ENCODE peak calls at places on chromosomes 2 and 18, in nine cellular contexts. Z is HepG2, U is HFFc6, L is Calu3, B is tibial artery, X is IMR-90, M is fibroblast of the aortic adventitia, S is nephron progenitor cell, H is heart right ventricle. R is an unnamed sample.

GRCh38 chr2:224776795-224777562 is 60.8 kb upstream of the CCDC195 start:
- DNase-seq in Z (no peak), U (no peak), L (no peak), B (no peak), X (no peak), M (no peak), S (no peak), H (no peak), R (no peak)

GRCh38 chr2:43737097-43737854 is 36.6 kb upstream of the DYNC2LI1 start:
- DNase-seq in Z (no peak), U (peak), L (no peak), B (peak), X (peak), M (peak), S (no peak), H (no peak), R (peak)

GRCh38 chr18:76348267-76349066 is 146.6 kb downstream of the ZNF516 start:
- DNase-seq in Z (peak), U (no peak), L (no peak), B (no peak), X (no peak), M (no peak), S (peak), H (no peak), R (no peak)

GRCh38 chr2:210493528-210493927 is 17.0 kb upstream of the LANCL1 start:
- DNase-seq in Z (no peak), U (no peak), L (no peak), B (no peak), X (no peak), M (no peak), S (no peak), H (no peak), R (no peak)

GRCh38 chr2:23386422-23387220 is 1.6 kb downstream of the KLHL29 start:
- DNase-seq in Z (no peak), U (no peak), L (peak), B (peak), X (no peak), M (no peak), S (peak), H (peak), R (no peak)

GRCh38 chr18:136433-136832 is 21.9 kb upstream of the USP14 start:
- DNase-seq in Z (peak), U (no peak), L (no peak), B (no peak), X (no peak), M (no peak), S (no peak), H (no peak), R (no peak)

GRCh38 chr18:63617049-63617995 is 26.7 kb downstream of the SERPINB4 start:
- DNase-seq in Z (no peak), U (no peak), L (no peak), B (no peak), X (no peak), M (peak), S (no peak), H (no peak), R (no peak)

GRCh38 chr2:212912445-212913103 is 238.8 kb downstream of the IKZF2 start:
- DNase-seq in Z (peak), U (peak), L (peak), B (no peak), X (peak), M (peak), S (no peak), H (no peak), R (no peak)

GRCh38 chr2:199273043-199273647 is 184.6 kb downstream of the SATB2 start:
- DNase-seq in Z (no peak), U (peak), L (no peak), B (no peak), X (peak), M (peak), S (no peak), H (no peak), R (no peak)

GRCh38 chr2:66691199-66691975 is 256.5 kb downstream of the MEIS1 start:
- DNase-seq in Z (no peak), U (no peak), L (no peak), B (no peak), X (peak), M (peak), S (no peak), H (no peak), R (no peak)

GRCh38 chr2:70992945-70993688 is 1.6 kb downstream of the TEX261 start:
- DNase-seq in Z (no peak), U (no peak), L (no peak), B (no peak), X (no peak), M (no peak), S (no peak), H (no peak), R (no peak)

GRCh38 chr2:195498176-195498575 is 158.8 kb upstream of the SLC39A10 start:
- DNase-seq in Z (peak), U (no peak), L (peak), B (no peak), X (peak), M (peak), S (no peak), H (no peak), R (no peak)
- TF ChIP-seq CTCF in Z (peak), U (peak), L (peak), B (peak), X (peak), M (peak), S (peak), H (peak), R (no peak)

DNA sequence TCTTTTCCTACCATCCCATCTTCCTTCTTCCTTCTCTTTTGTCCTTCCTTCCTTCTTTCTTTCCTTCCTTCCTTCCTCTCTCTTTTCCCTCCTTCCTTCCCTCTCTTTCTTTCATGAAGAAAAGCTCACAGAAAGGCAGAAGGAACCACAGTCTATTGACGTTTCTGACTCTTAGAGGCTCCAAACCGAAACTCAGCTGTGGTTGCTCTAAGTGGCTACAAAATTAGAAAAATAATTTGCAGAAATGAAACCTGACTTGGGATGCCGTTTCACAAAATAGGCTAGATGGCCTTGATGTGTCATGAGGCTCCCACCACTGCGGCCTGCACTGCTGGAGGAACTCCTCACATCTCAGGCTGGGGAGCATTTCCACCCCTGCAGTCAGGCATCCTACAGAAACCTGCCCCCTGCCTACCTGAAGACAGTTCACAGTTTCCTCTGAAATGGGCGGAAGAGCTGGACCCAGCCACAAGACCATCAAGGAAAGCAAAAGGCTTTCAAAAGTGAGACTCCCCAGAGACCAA is 165.6 kb downstream of the SMAD7 start:
- DNase-seq in Z (no peak), U (no peak), L (no peak), B (peak), X (no peak), M (no peak), S (no peak), H (no peak), R (no peak)
- TF ChIP-seq CTCF in Z (no peak), U (no peak), L (no peak), B (no peak), X (no peak), M (no peak), S (no peak), H (no peak), R (no peak)

DNA sequence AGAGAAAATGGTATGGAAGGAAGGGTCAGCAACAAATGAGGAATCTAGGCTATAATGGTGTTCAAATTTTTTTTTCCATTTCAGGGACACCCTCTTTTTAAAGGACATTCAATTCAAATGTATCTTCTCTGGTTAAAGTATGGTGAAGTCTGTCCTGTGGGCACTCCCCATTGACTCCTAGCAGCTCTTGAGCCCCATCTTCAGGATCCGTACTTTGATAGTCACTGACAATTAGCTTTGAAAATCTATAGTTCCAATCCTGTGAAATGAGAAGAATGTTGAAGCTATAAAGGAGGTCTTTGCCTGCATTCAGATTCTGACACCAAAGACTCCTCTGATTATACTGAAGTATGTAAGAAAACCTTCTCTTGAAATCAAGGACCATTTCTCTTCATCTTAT is 43.3 kb downstream of the KCNH7 start:
- DNase-seq in Z (peak), U (no peak), L (peak), B (no peak), X (no peak), M (no peak), S (no peak), H (no peak), R (no peak)
- TF ChIP-seq CTCF in Z (peak), U (no peak), L (no peak), B (no peak), X (no peak), M (no peak), S (no peak), H (no peak), R (no peak)

GRCh38 chr2:196639180-196640030 is at the start of gene CCDC150:
- DNase-seq in Z (peak), U (peak), L (peak), B (peak), X (peak), M (peak), S (peak), H (peak), R (peak)
- TF ChIP-seq CTCF in Z (peak), U (no peak), L (no peak), B (peak), X (peak), M (peak), S (no peak), H (peak), R (no peak)

GRCh38 chr2:145543856-145544255 is 1023.9 kb upstream of the ZEB2 start:
- DNase-seq in Z (no peak), U (no peak), L (no peak), B (no peak), X (no peak), M (no peak), S (no peak), H (no peak), R (no peak)

GRCh38 chr2:145543155-145543554 is 1023.2 kb upstream of the ZEB2 start:
- DNase-seq in Z (no peak), U (no peak), L (no peak), B (no peak), X (no peak), M (no peak), S (no peak), H (no peak), R (no peak)

GRCh38 chr2:145547620-145548019 is 1027.7 kb upstream of the ZEB2 start:
- DNase-seq in Z (no peak), U (no peak), L (no peak), B (no peak), X (no peak), M (no peak), S (no peak), H (no peak), R (no peak)

GRCh38 chr2:145548479-145548878 is 1028.6 kb upstream of the ZEB2 start:
- DNase-seq in Z (no peak), U (no peak), L (no peak), B (no peak), X (no peak), M (no peak), S (no peak), H (no peak), R (no peak)

GRCh38 chr2:145546091-145546490 is 1026.2 kb upstream of the ZEB2 start:
- DNase-seq in Z (no peak), U (peak), L (no peak), B (no peak), X (peak), M (peak), S (no peak), H (no peak), R (no peak)
- TF ChIP-seq CTCF in Z (no peak), U (peak), L (no peak), B (no peak), X (peak), M (peak), S (no peak), H (no peak), R (no peak)

GRCh38 chr2:135916232-135916631 is 40.0 kb upstream of the MCM6 start:
- DNase-seq in Z (peak), U (peak), L (no peak), B (no peak), X (peak), M (peak), S (no peak), H (no peak), R (no peak)
- TF ChIP-seq CTCF in Z (peak), U (peak), L (peak), B (peak), X (peak), M (peak), S (peak), H (peak), R (no peak)

DNA sequence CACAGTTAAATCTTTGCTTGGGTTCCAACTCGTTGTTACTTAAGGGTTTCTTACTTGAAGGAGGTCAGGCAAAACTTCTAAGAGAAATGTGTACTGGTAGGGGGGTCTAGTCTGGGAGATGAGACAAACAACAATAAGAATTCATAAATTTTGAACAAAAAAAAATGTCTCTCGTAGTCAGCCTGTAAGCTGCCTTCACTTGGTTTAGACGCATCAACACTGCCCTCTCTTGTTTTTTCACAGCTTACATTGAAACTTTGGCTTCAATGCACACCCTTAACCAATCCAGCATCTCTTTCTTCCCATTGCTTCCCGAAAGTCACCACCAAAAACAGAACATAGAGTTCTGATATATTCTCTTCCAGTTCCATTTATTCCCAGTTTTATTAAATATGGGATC is 576.4 kb upstream of the PIK3C3 start:
- DNase-seq in Z (no peak), U (peak), L (no peak), B (no peak), X (peak), M (peak), S (no peak), H (no peak), R (no peak)
- TF ChIP-seq CTCF in Z (peak), U (peak), L (no peak), B (no peak), X (peak), M (no peak), S (peak), H (peak), R (no peak)

GRCh38 chr2:237743561-237744269 is 54.9 kb upstream of the RBM44 start:
- DNase-seq in Z (peak), U (peak), L (peak), B (no peak), X (peak), M (peak), S (no peak), H (no peak), R (no peak)
- TF ChIP-seq CTCF in Z (peak), U (peak), L (no peak), B (peak), X (peak), M (peak), S (no peak), H (peak), R (no peak)

DNA sequence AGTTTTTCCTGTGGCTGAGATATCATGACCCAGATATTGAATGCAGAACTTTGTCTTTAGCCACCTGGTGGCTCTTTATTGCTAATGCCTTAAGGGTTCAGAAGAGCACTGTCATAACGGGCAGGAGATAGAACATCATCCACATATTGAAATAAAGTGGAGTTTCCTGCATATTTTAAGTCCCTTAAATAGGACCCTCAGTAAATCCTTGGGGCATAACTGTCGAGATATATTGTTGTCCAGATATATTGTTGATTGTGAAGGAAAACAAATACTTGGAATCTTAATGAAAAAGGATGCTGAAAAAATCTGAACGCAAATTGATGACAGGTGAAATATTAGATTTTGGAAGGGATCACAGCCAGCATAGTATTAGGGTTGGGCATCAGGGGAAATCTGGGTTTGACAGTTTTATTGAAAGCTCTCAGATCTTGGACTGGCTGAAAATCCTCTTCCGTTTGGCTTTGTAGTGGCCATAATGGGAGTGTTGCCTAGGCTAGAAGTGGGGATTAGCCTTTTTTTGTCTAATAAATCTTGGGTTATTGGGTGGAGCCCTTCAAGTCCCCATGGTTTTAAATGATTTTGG is 13.9 kb upstream of the ZDBF2 start:
- DNase-seq in Z (peak), U (peak), L (peak), B (no peak), X (peak), M (peak), S (no peak), H (no peak), R (no peak)
- TF ChIP-seq CTCF in Z (peak), U (peak), L (peak), B (peak), X (peak), M (peak), S (peak), H (peak), R (no peak)